ENCODE peak calls at places on chromosome 6, in seven cellular contexts. U is HCT116, W is H1, K is SK-N-SH, G is HepG2, Z is K562, X is GM12878. C is an unnamed sample.

GRCh38 chr6:152952866-152953509 is 29.9 kb downstream of the FBXO5 start:
- DNase-seq in G (peak; percentile 50), Z (no peak), W (no peak), X (no peak), U (peak; percentile 32), K (peak; percentile 45), C (no peak)

GRCh38 chr6:3623451-3624267 is 127.9 kb downstream of the PXDC1 start:
- DNase-seq in K (no peak), G (no peak), Z (no peak), W (no peak), U (no peak), X (no peak), C (no peak)

GRCh38 chr6:106511274-106512047 is 117.8 kb downstream of the RTN4IP1 start:
- DNase-seq in U (no peak), Z (no peak), W (no peak), X (no peak), K (peak; percentile 60), G (peak; percentile 18), C (peak; percentile 51)

GRCh38 chr6:145845557-145845956 is 31.0 kb upstream of the FBXO30 start:
- DNase-seq in Z (no peak), K (no peak), G (no peak), X (no peak), W (no peak), U (no peak), C (no peak)

GRCh38 chr6:113903666-113904330 is 46.7 kb downstream of the MARCKS start:
- DNase-seq in W (no peak), K (no peak), U (no peak), G (peak; percentile 45), X (no peak), Z (no peak), C (no peak)

GRCh38 chr6:168165373-168165772 is 86.4 kb upstream of the FRMD1 start:
- DNase-seq in G (no peak), K (no peak), X (no peak), U (no peak), W (no peak), Z (no peak), C (no peak)

GRCh38 chr6:53986165-53986720 is 125.0 kb upstream of the MLIP start:
- DNase-seq in U (peak; percentile 34), W (no peak), X (no peak), K (peak; percentile 2), Z (no peak), G (peak; percentile 46), C (peak; percentile 28)

GRCh38 chr6:145815875-145816274 is 1.3 kb upstream of the FBXO30 start:
- DNase-seq in U (no peak), K (peak; percentile 19), Z (no peak), W (no peak), G (no peak), X (no peak), C (no peak)

GRCh38 chr6:32432050-32432450 is 7.6 kb upstream of the HLA-DRA start:
- DNase-seq in Z (no peak), X (no peak), W (no peak), G (peak; percentile 27), U (peak; percentile 40), K (no peak), C (peak; percentile 12)

GRCh38 chr6:2739335-2739734 is 11.4 kb downstream of the MYLK4 start:
- DNase-seq in Z (peak; percentile 30), X (no peak), W (no peak), G (peak; percentile 20), U (no peak), K (no peak), C (peak; percentile 36)

GRCh38 chr6:144873653-144874378 is 588.7 kb downstream of the UTRN start:
- DNase-seq in X (no peak), Z (no peak), K (no peak), U (no peak), G (no peak), W (no peak), C (no peak)

GRCh38 chr6:11363881-11364576 is 131.6 kb upstream of the NEDD9 start:
- DNase-seq in G (no peak), K (no peak), Z (no peak), W (no peak), X (no peak), U (no peak), C (no peak)

GRCh38 chr6:624979-625378 is 31.9 kb downstream of the HUS1B start:
- DNase-seq in U (no peak), W (no peak), G (no peak), X (peak; percentile 36), K (peak; percentile 17), Z (no peak), C (no peak)

GRCh38 chr6:57316581-57317059 is 810 bp upstream of the PRIM2 start:
- DNase-seq in W (peak; percentile 56), K (peak; percentile 69), Z (peak; percentile 74), G (peak; percentile 90), X (peak; percentile 83), U (peak; percentile 91), C (peak; percentile 94)

DNA sequence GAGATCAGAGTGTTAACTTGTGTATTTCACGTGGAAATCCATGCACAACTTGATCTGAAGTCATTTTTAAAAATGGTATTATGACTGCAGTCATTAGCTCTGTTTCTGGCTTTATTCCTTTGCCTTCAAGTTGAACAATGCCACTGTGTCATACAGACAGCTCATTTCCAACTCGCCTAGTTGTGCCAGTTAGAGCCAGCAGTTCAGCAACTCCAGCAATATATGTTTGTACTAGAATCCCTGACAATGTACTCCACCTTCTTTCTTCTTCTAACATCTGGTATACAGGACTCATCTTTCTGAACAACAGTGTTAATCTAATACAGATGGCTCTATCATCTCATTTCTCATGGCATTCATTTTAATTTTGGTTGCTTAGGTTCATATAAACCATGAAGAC is 418.3 kb upstream of the POU3F2 start:
- DNase-seq in W (no peak), G (no peak), Z (no peak), X (no peak), U (no peak), K (peak; percentile 20), C (no peak)
- TF ChIP-seq JUND in W (no peak), G (no peak), Z (no peak), X (no peak), U (no peak), K (no peak), C (no peak)

DNA sequence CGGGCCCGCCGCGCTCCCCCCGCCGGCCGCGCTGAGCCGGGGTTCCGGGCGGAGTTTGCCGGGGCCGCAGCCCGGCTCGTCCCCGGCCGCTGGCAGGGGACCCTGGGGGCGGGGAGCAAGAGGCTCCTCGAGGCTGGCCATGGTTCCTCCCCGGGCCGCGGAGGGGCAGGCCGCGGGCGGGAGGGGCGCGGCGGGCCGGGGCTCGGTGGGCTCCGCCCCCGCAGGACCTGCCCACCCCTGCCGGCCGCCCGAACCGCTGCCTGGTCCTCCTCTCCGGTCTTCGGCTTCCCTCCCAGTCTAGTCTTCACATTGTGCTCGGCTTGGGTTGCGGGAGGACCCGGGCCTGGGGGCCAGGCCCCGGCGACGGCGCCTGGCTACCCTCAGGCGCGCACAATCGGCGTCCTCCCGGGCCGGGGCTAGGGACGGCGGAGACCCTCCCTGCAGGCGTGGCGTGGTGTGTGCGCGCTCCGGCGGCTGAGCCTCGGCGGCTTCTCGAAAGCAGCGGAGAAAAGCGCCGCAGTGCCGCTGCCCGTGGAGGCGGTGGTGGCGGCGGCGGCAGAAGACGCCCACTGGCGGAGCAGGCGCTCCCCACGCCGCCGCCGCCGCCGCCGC is at the start of gene PDE10A:
- DNase-seq in W (no peak), G (no peak), Z (no peak), K (peak; percentile 82), U (no peak), X (no peak), C (no peak)
- TF ChIP-seq JUND in W (no peak), G (no peak), Z (no peak), K (no peak), U (no peak), X (no peak), C (no peak)

DNA sequence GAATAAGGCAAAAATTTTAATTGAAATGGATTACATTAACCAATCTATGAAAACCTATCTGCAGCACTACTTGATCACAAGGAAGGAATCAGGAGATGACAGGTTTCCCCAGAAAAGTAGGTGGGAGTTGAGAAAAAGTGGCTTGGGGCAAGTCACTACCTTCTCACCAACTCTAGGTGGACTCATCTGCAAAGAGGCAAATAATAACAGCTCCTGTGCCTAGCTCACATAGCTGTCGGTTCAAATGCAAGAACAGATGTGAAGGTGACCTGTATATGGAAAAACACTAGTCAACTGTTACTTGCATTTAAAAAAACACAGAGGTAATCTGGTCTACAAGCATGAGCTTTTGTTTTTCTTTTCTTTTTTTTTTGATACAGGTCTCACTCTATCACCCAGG is 67.2 kb downstream of the POPDC3 start:
- DNase-seq in K (no peak), U (no peak), Z (peak; percentile 14), G (no peak), X (no peak), W (no peak), C (no peak)
- TF ChIP-seq JUND in K (no peak), U (no peak), Z (no peak), G (no peak), X (no peak), W (no peak), C (no peak)

GRCh38 chr6:41685641-41686380 is 47.5 kb downstream of the MDFI start:
- DNase-seq in G (no peak), Z (no peak), X (no peak), W (no peak), K (no peak), U (no peak), C (no peak)
- TF ChIP-seq JUND in G (no peak), Z (no peak), X (no peak), W (no peak), K (no peak), U (no peak), C (no peak)

GRCh38 chr6:39843305-39844020 is 51.3 kb downstream of the DAAM2 start:
- DNase-seq in Z (no peak), W (no peak), X (no peak), U (peak; percentile 4), K (peak; percentile 36), G (no peak), C (peak; percentile 6)
- TF ChIP-seq JUND in Z (no peak), W (no peak), X (no peak), U (no peak), K (no peak), G (no peak), C (no peak)

GRCh38 chr6:154408906-154409500 is 52.4 kb upstream of the IPCEF1 start:
- DNase-seq in Z (no peak), W (no peak), G (no peak), U (no peak), K (no peak), X (no peak), C (peak; percentile 32)
- TF ChIP-seq JUND in Z (no peak), W (no peak), G (no peak), U (no peak), K (no peak), X (no peak), C (no peak)

C was measured in T47D.